ENCODE peak calls at places on chromosomes 3 and 15, in seven cellular contexts. F is epithelial cell of proximal tubule, Q is cardiac fibroblast, O is hepatocyte, G is testis, A is transverse colon, L is fibroblast of pulmonary artery. D is an unnamed sample.

GRCh38 chr15:69760890-69761568 is 308.4 kb downstream of the RPLP1 start:
- DNase-seq in F (peak; percentile 95), A (peak; percentile 34), O (peak; percentile 84), G (peak; percentile 39), Q (peak; percentile 99), L (peak; percentile 99), D (peak; percentile 85)

GRCh38 chr15:63551400-63551799 is 45.8 kb upstream of the FBXL22 start:
- DNase-seq in O (no peak), L (peak; percentile 82), A (no peak), G (no peak), Q (peak; percentile 82), F (no peak), D (no peak)

GRCh38 chr15:59313703-59314332 is 58.9 kb downstream of the MYO1E start:
- DNase-seq in F (no peak), G (peak; percentile 46), O (peak; percentile 73), L (peak; percentile 39), A (peak; percentile 93), Q (peak; percentile 67), D (no peak)

GRCh38 chr3:195774917-195775316 is 36.8 kb downstream of the MUC4 start:
- DNase-seq in A (peak; percentile 22), O (peak; percentile 50), L (peak; percentile 48), G (peak; percentile 88), Q (peak; percentile 54), F (no peak), D (no peak)

GRCh38 chr3:129536374-129536667 is 6.7 kb upstream of the H1-8 start:
- DNase-seq in A (no peak), F (no peak), L (no peak), Q (no peak), G (no peak), O (no peak), D (no peak)

GRCh38 chr15:91942676-91943417 is 89.3 kb downstream of the SLCO3A1 start:
- DNase-seq in G (peak; percentile 79), L (peak; percentile 95), F (peak; percentile 93), Q (peak; percentile 94), A (peak; percentile 84), O (peak; percentile 86), D (peak; percentile 78)

GRCh38 chr3:189685854-189686253 is 54.7 kb downstream of the TP63 start:
- DNase-seq in F (no peak), O (peak; percentile 17), L (peak; percentile 56), G (no peak), A (no peak), Q (peak; percentile 87), D (peak; percentile 54)

GRCh38 chr3:18494251-18494650 is 69.1 kb upstream of the SATB1 start:
- DNase-seq in G (no peak), Q (no peak), A (no peak), F (no peak), O (no peak), L (no peak), D (no peak)

GRCh38 chr3:24192469-24193056 is 247.5 kb downstream of the NR1D2 start:
- DNase-seq in A (no peak), Q (no peak), O (no peak), F (no peak), L (no peak), G (no peak), D (no peak)

GRCh38 chr15:55669226-55669625 is 73.7 kb downstream of the PRTG start:
- DNase-seq in F (no peak), L (no peak), G (no peak), A (no peak), Q (no peak), O (no peak), D (no peak)

GRCh38 chr3:190086191-190086590 is 34.5 kb downstream of the P3H2 start:
- DNase-seq in Q (no peak), G (no peak), F (no peak), O (no peak), L (no peak), A (no peak), D (no peak)

GRCh38 chr3:112948346-112948838 is 26.5 kb downstream of the CD200R1 start:
- DNase-seq in F (no peak), G (no peak), L (no peak), O (no peak), A (no peak), Q (no peak), D (no peak)

GRCh38 chr3:124513610-124513997 is 216.6 kb upstream of the UMPS start:
- DNase-seq in A (no peak), O (no peak), G (no peak), L (no peak), Q (no peak), F (no peak), D (no peak)

GRCh38 chr15:44836094-44836493 is 99.8 kb downstream of the TRIM69 start:
- DNase-seq in O (no peak), F (no peak), G (no peak), Q (no peak), A (no peak), L (peak; percentile 16), D (no peak)

GRCh38 chr3:71753716-71754609 is at the start of gene GPR27:
- DNase-seq in Q (peak; percentile 28), A (no peak), O (peak; percentile 67), F (no peak), G (peak; percentile 34), L (peak; percentile 34), D (no peak)

GRCh38 chr3:174186339-174186984 is 672.7 kb upstream of the NAALADL2 start:
- DNase-seq in G (no peak), Q (no peak), L (no peak), O (no peak), A (no peak), F (no peak), D (no peak)

GRCh38 chr3:52004158-52004787 is 8.6 kb upstream of the RPL29 start:
- DNase-seq in G (peak; percentile 62), Q (peak; percentile 61), F (no peak), O (peak; percentile 84), L (peak; percentile 69), A (no peak), D (no peak)

GRCh38 chr3:127781411-127782001 is 40.8 kb downstream of the MGLL start:
- DNase-seq in G (no peak), O (no peak), Q (peak; percentile 86), F (no peak), A (no peak), L (peak; percentile 49), D (peak; percentile 88)

GRCh38 chr3:141795311-141795710 is 32.1 kb downstream of the GRK7 start:
- DNase-seq in O (no peak), A (no peak), G (no peak), Q (no peak), F (no peak), L (no peak), D (no peak)

GRCh38 chr15:80567721-80568157 is 127.4 kb upstream of the ABHD17C start:
- DNase-seq in L (peak; percentile 95), F (peak; percentile 29), G (peak; percentile 83), O (peak; percentile 87), Q (peak; percentile 92), A (peak; percentile 54), D (peak; percentile 73)

GRCh38 chr3:155032918-155033317 is 47.2 kb upstream of the MME start:
- DNase-seq in L (peak; percentile 71), F (no peak), G (no peak), A (no peak), O (no peak), Q (peak; percentile 66), D (peak; percentile 41)

DNA sequence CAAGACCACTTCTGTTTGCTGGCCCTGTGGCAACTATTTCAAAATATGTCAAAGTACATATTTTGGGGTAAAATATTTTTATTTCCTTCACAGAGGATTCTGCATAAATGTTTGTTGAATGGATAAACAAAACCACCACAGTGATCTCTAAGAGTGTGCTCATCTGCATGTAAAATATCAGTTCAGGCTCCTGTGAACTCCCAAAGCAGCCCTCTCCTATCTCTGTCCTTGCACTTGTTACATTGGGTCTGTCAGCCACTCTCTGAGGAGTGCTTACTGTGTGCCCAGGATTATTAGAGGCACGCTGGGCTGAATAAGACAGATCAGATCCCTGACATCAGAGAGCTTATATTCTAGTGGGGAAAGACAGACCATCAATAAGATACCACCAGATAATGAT is 27.1 kb downstream of the IQCH start:
- DNase-seq in G (peak; percentile 15), A (no peak), O (no peak), F (no peak), Q (no peak), L (no peak), D (no peak)
- H3K4me3 ChIP-seq in G (no peak overlapping the region), A (no peak overlapping the region), O (no peak overlapping the region), F (no peak overlapping the region), Q (no peak overlapping the region), L (no peak overlapping the region), D (no peak overlapping the region)

GRCh38 chr3:194672876-194673275 is 885 bp upstream of the LSG1 start:
- DNase-seq in O (no peak), A (no peak), F (no peak), G (no peak), L (peak; percentile 13), Q (peak; percentile 35), D (no peak)
- TF ChIP-seq CTCF in O (no peak), A (no peak), F (no peak), G (no peak), L (no peak), Q (no peak), D (no peak)

DNA sequence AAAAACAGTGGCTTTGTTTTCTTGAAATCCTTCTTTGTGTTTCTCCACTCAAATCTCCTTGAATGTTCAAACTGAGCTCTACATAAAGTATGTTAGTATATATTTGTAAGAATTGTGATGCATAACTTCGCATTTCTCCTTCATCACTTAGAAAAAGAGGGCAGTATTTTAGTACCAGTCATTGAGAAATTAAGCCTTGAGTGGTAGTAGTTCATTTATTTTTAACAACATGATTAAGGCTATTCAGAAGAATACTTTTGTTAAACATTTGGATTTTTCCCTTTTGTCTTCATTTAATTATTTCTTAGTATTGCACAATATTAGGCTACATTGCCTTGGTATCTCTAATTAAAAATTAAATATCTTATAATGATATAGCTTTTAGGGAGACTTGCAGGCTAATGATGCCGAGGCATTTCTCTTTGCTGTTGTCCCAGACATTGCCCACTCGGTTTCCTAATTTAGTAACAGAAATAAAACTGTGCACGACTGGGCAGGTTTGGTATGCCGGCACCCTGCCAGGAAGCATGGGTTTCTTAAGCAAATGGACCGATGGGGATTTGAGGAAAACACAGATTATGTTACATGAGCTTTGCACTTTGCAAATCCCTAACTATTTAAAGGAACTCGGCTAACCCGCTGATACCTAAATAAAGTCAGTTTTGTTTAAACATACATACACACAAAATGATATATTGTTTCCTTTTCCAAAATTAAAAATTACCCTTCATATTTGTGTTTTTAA is 54.7 kb downstream of the LRRC28 start:
- DNase-seq in A (peak; percentile 11), O (peak; percentile 42), G (no peak), F (peak; percentile 68), L (peak; percentile 76), Q (peak; percentile 78), D (no peak)
- H3K4me3 ChIP-seq in A (no peak overlapping the region), O (no peak overlapping the region), G (no peak overlapping the region), F (no peak overlapping the region), L (no peak overlapping the region), Q (no peak overlapping the region), D (no peak overlapping the region)

GRCh38 chr15:89406756-89407650 is 72.4 kb upstream of the POLG start:
- DNase-seq in L (no peak), F (no peak), G (no peak), Q (no peak), A (no peak), O (no peak), D (no peak)
- TF ChIP-seq CTCF in L (no peak), F (no peak), G (no peak), Q (peak; percentile 0), A (no peak), O (peak; percentile 2), D (no peak)

GRCh38 chr3:39121626-39122025 is 14.1 kb downstream of the TTC21A start:
- DNase-seq in A (no peak), G (no peak), F (no peak), O (no peak), Q (no peak), L (no peak), D (no peak)
- H3K4me3 ChIP-seq in A (no peak overlapping the region), G (no peak overlapping the region), F (no peak overlapping the region), O (no peak overlapping the region), Q (no peak overlapping the region), L (no peak overlapping the region), D (no peak overlapping the region)

D was measured in BJ.